ENCODE peak calls at places on chromosomes 5 and 9, in six cellular contexts. M is Peyer's patch; O is A549; L is lower leg skin; K is adrenal gland; U is CD8-positive, alpha-beta T cell. I is an unnamed sample.

GRCh38 chr9:27393054-27393846 is 96.3 kb upstream of the EQTN start:
- DNase-seq in M (no peak), K (no peak), U (no peak), O (no peak), L (no peak), I (no peak)

GRCh38 chr9:99075246-99075912 is 29.5 kb upstream of the TGFBR1 start:
- DNase-seq in L (no peak), U (no peak), M (no peak), O (no peak), K (no peak), I (peak)

GRCh38 chr9:107486674-107487520 is 2.7 kb downstream of the KLF4 start:
- DNase-seq in K (peak), L (peak), O (no peak), U (no peak), M (no peak), I (peak)

GRCh38 chr5:33120671-33121070 is 320.1 kb upstream of the TARS1 start:
- DNase-seq in O (no peak), M (no peak), U (no peak), L (no peak), K (no peak), I (peak)

GRCh38 chr9:131580358-131580757 is 35.0 kb downstream of the PRRT1B start:
- DNase-seq in U (no peak), M (no peak), K (no peak), L (no peak), O (no peak), I (no peak)

GRCh38 chr5:9207820-9208418 is 338.0 kb downstream of the SEMA5A start:
- DNase-seq in K (no peak), O (peak), L (no peak), U (no peak), M (no peak), I (peak)

GRCh38 chr5:83924891-83925290 is 204.2 kb upstream of the HAPLN1 start:
- DNase-seq in U (no peak), O (no peak), L (no peak), M (no peak), K (no peak), I (peak)

GRCh38 chr9:1047605-1048235 is 2.4 kb upstream of the DMRT2 start:
- DNase-seq in O (no peak), L (no peak), K (no peak), M (no peak), U (no peak), I (peak)

GRCh38 chr5:54243483-54244080 is 66.8 kb downstream of the ARL15 start:
- DNase-seq in M (peak), U (peak), L (no peak), K (peak), O (peak), I (peak)

GRCh38 chr5:172866802-172867748 is 33.0 kb downstream of the ERGIC1 start:
- DNase-seq in L (peak), O (no peak), M (no peak), U (no peak), K (peak), I (no peak)

GRCh38 chr5:112583166-112583565 is 154.5 kb upstream of the APC start:
- DNase-seq in L (no peak), M (no peak), U (no peak), O (no peak), K (no peak), I (no peak)

GRCh38 chr5:91956738-91957137 is 573.6 kb upstream of the ARRDC3 start:
- DNase-seq in U (no peak), M (no peak), O (no peak), K (no peak), L (no peak), I (no peak)

GRCh38 chr5:89396262-89396975 is 513.4 kb upstream of the MEF2C start:
- DNase-seq in K (peak), L (no peak), U (no peak), M (no peak), O (no peak), I (peak)

GRCh38 chr5:149301744-149302380 is 30.2 kb downstream of the AFAP1L1 start:
- DNase-seq in O (no peak), K (no peak), M (no peak), U (no peak), L (no peak), I (no peak)

GRCh38 chr9:2849943-2850342 is 6.0 kb upstream of the PUM3 start:
- DNase-seq in K (no peak), M (no peak), L (no peak), U (no peak), O (no peak), I (no peak)

GRCh38 chr5:143796110-143796509 is 15.9 kb upstream of the HMHB1 start:
- DNase-seq in K (no peak), M (no peak), U (no peak), L (no peak), O (no peak), I (peak)

GRCh38 chr9:98356953-98357352 is 101.5 kb upstream of the TBC1D2 start:
- DNase-seq in O (no peak), L (no peak), M (no peak), K (no peak), U (no peak), I (peak)

GRCh38 chr9:81690251-81690851 is 1.0 kb upstream of the TLE1 start:
- DNase-seq in M (peak), O (peak), U (no peak), L (peak), K (peak), I (no peak)

GRCh38 chr5:17304282-17304681 is 86.9 kb downstream of the BASP1 start:
- DNase-seq in U (no peak), K (no peak), L (no peak), O (peak), M (no peak), I (peak)

GRCh38 chr9:81557957-81558791 is 131.2 kb downstream of the TLE1 start:
- DNase-seq in U (no peak), M (no peak), L (no peak), K (no peak), O (no peak), I (peak)

GRCh38 chr9:83707518-83707767 is 315 bp downstream of the UBQLN1 start:
- DNase-seq in U (no peak), O (peak), M (no peak), K (peak), L (peak), I (no peak)

GRCh38 chr5:37838152-37838932 is 1.5 kb downstream of the GDNF start:
- DNase-seq in L (no peak), O (peak), U (no peak), K (no peak), M (no peak), I (peak)

GRCh38 chr9:38063363-38063707 is 5.7 kb downstream of the SHB start:
- DNase-seq in K (no peak), M (no peak), L (no peak), O (no peak), U (no peak), I (no peak)

GRCh38 chr5:79005939-79006338 is 20.8 kb upstream of the ARSB start:
- DNase-seq in U (no peak), M (no peak), O (no peak), L (no peak), K (no peak), I (no peak)

GRCh38 chr5:79008362-79008761 is 23.3 kb upstream of the ARSB start:
- DNase-seq in U (no peak), O (no peak), L (no peak), M (no peak), K (no peak), I (no peak)

GRCh38 chr5:79011869-79012268 is 26.8 kb upstream of the ARSB start:
- DNase-seq in U (no peak), L (no peak), K (no peak), M (no peak), O (no peak), I (no peak)

GRCh38 chr5:79014631-79015030 is 29.5 kb upstream of the ARSB start:
- DNase-seq in M (no peak), O (no peak), L (no peak), U (no peak), K (no peak), I (no peak)

DNA sequence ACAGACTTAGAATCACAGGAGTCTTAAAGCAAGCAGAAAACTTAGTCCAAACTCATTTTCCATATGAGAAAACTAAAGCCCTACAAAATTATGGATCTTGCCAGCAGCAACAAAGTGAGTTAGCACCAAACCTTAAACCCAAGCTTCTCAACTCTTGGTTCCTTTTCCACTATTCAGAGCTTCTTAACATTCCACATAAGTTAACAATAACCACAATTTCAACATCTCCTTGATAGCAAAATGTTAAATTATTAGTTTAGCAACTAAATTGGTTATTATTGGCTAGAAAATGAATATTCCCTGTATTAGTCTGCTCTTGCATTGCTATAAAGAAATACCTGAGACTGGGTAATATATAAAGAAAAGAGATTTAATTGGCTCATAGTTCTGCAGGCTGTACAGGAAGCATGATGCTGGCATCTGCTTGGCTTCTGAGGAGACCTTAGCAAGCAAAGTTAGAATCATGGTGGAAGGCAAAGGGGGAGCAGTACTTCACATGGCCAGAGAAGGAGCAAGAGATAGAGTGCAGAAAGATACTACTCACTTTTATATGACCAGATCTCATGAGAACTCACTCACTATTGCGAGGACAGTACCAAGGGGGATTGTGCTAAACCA is 26.2 kb upstream of the ARSB start:
- DNase-seq in O (no peak), M (no peak), L (no peak), K (no peak), U (no peak), I (peak)
- TF ChIP-seq CTCF in O (no peak), M (no peak), L (no peak), K (no peak), U (no peak), I (peak)

GRCh38 chr5:139402561-139403158 is 1.2 kb downstream of the SPATA24 start:
- DNase-seq in L (no peak), O (peak), M (no peak), U (peak), K (peak), I (no peak)
- H3K4me3 ChIP-seq in L (no peak), O (no peak), M (no peak), U (no peak), K (no peak), I (no peak)

GRCh38 chr9:129569506-129570449 is 51.1 kb downstream of the C9orf50 start:
- DNase-seq in L (no peak), O (peak), U (no peak), K (no peak), M (peak), I (no peak)
- TF ChIP-seq CTCF in L (no peak), O (peak), U (no peak), K (peak), M (no peak), I (peak)

GRCh38 chr5:139301766-139302499 is 8.4 kb downstream of the MATR3 start:
- DNase-seq in O (no peak), K (no peak), L (no peak), U (no peak), M (no peak), I (no peak)
- H3K4me3 ChIP-seq in O (no peak), K (no peak), L (no peak), U (no peak), M (no peak), I (no peak)

DNA sequence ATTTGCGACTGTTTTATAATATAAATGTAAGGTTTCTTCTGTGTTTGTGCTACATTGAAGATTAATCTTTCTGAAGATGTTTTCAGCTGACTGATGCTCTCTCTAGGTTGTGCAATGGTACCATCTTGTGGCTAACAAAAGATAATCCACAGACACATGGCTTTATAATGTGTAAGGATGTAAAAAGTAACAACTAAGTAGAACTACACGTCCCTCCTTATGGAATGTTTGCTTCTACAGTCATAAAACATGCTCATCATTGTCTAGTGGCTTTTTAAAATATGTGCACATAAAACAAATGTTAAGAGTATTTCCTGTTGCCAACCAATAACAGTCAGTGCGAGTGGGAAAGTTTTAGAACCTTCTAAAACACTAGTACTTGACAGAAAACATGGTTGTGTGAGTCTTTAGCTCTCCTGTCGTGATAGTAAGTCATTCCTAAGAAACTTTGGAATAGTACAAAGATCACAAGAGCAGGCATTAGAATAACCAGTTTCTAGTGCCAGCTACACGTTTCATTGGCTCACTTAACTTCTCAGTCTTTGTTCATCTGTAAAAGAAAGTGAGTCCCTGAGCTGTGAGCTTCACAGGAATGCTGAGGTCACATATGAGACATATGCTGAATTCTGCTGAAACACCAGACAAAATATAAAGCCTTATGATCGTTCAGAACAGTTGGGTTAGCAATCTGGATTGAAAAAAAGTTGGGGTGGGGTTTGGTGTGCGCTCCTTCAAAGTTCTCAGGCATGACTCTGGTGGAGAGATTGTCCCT is 75.7 kb upstream of the GLIS3 start:
- DNase-seq in K (no peak), O (peak), L (no peak), U (no peak), M (no peak), I (peak)
- TF ChIP-seq CTCF in K (peak), O (peak), L (no peak), U (no peak), M (no peak), I (peak)

GRCh38 chr9:129624168-129624759 is 1.7 kb upstream of the NTMT1 start:
- DNase-seq in M (peak), K (no peak), L (no peak), U (peak), O (peak), I (peak)

GRCh38 chr9:129617167-129617566 is 3.7 kb downstream of the C9orf50 start:
- DNase-seq in L (no peak), O (peak), U (no peak), M (no peak), K (no peak), I (peak)

GRCh38 chr9:129623331-129623730 is 2.4 kb upstream of the C9orf50 start:
- DNase-seq in M (no peak), O (no peak), U (no peak), K (no peak), L (no peak), I (peak)

GRCh38 chr9:129619787-129620668 is 873 bp downstream of the C9orf50 start:
- DNase-seq in L (no peak), M (no peak), O (peak), U (no peak), K (no peak), I (no peak)

GRCh38 chr9:129620669-129621295 is at the start of gene C9orf50:
- DNase-seq in L (no peak), M (no peak), O (no peak), U (no peak), K (no peak), I (no peak)
- H3K4me3 ChIP-seq in L (peak), M (peak), O (peak), U (peak), K (peak), I (peak)

DNA sequence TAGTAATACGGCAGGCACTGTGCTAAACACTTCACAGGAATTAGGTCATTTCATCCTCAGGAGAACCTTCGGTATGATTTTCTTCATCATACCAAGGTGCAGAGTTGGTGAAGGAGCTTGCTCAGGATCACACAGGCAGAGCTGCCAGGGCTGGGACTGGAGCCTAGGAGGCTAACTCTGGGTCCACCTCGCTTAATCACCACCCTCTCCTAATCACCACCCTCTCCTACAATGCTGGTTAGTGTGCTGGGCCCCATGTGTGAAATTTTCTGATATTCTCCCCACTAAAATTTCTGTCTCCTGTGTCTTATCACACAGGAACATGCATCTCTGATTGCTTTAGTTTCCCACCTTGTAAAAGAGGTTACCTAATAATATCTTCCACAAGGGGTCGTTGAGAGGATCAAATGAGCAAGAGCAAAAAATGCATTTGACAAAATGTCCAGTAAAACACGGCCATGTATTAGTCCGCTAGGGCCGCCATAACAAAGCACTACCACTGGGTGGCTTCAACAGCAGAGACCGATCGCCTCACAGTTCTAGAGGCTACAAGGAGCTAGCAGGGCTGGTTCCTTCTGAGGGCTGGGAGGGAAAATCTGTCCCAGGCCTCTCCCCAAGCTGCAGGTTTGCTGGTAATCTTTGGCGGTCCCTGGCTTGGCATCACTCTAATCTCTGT is 128.2 kb upstream of the NFIB start:
- DNase-seq in O (peak), M (no peak), K (no peak), U (no peak), L (no peak), I (peak)
- TF ChIP-seq CTCF in O (peak), M (no peak), K (no peak), U (no peak), L (no peak), I (peak)

GRCh38 chr9:128404579-128404978 is 16.1 kb upstream of the CERCAM start:
- DNase-seq in M (no peak), O (no peak), U (no peak), K (no peak), L (no peak), I (no peak)
- H3K4me3 ChIP-seq in M (no peak), O (no peak), U (no peak), K (no peak), L (no peak), I (no peak)